ENCODE peak calls at places on chromosome 2, in six cellular contexts. A is IMR-90, N is spleen, Q is ovary, S is transverse colon, X is heart left ventricle. F is an unnamed sample.

GRCh38 chr2:65658871-65659270 is 226.5 kb upstream of the SPRED2 start:
- DNase-seq in A (peak; percentile 15), N (no peak), Q (no peak), S (no peak), X (no peak), F (no peak)

GRCh38 chr2:178865121-178865520 is 57.9 kb upstream of the TTN start:
- DNase-seq in A (no peak), N (no peak), Q (no peak), S (no peak), X (peak; percentile 60), F (no peak)

GRCh38 chr2:37653805-37654378 is 17.6 kb downstream of the CDC42EP3 start:
- DNase-seq in A (no peak), N (peak; percentile 86), Q (no peak), S (peak; percentile 49), X (peak; percentile 77), F (no peak)

GRCh38 chr2:26805241-26805676 is 19.4 kb downstream of the CENPA start:
- DNase-seq in A (peak; percentile 87), N (no peak), Q (no peak), S (no peak), X (no peak), F (no peak)

GRCh38 chr2:172985139-172985874 is 90.3 kb upstream of the MAP3K20 start:
- DNase-seq in A (peak; percentile 63), N (no peak), Q (no peak), S (no peak), X (no peak), F (no peak)

GRCh38 chr2:96876811-96877437 is 7.0 kb upstream of the SEMA4C start:
- DNase-seq in A (no peak), N (no peak), Q (no peak), S (no peak), X (no peak), F (no peak)

GRCh38 chr2:237500681-237501424 is 13.8 kb downstream of the MLPH start:
- DNase-seq in A (peak; percentile 100), N (no peak), Q (no peak), S (no peak), X (no peak), F (no peak)

GRCh38 chr2:84946204-84947009 is 24.6 kb upstream of the KCMF1 start:
- DNase-seq in A (peak; percentile 91), N (peak; percentile 87), Q (no peak), S (peak; percentile 77), X (no peak), F (no peak)

GRCh38 chr2:1591461-1591770 is 152.9 kb downstream of the PXDN start:
- DNase-seq in A (no peak), N (no peak), Q (no peak), S (no peak), X (peak; percentile 54), F (no peak)

DNA sequence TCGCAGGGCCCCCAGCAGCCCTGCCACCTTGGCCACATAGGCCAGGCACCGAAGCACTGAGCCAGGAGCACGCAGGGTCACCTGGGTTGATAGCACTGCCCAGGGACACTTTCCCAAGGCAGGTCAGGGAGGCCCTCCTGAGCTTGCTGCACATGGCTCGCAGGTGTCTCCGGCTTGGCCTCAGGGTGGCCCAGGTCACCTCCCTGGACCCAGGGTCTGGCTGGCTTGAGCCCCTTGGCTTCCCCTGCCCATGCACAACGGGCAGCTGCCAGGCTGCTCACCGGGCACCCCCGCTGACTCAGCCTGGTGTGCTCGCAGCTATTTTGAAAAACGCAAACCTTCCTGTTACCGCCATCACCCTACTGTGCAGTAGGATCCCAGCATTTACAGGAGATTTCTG is 502.3 kb downstream of the EIPR1 start:
- DNase-seq in A (no peak), N (no peak), Q (no peak), S (no peak), X (no peak), F (no peak)
- TF ChIP-seq POLR2A in A (no peak), N (no peak), Q (no peak), S (no peak), X (no peak), F (no peak)

GRCh38 chr2:71389379-71390072 is 57.9 kb downstream of the ZNF638 start:
- DNase-seq in A (no peak), N (no peak), Q (no peak), S (no peak), X (no peak), F (no peak)

GRCh38 chr2:71395471-71395870 is 57.9 kb upstream of the DYSF start:
- DNase-seq in A (no peak), N (no peak), Q (no peak), S (no peak), X (no peak), F (no peak)

GRCh38 chr2:71388214-71388613 is 56.6 kb downstream of the ZNF638 start:
- DNase-seq in A (no peak), N (no peak), Q (no peak), S (no peak), X (no peak), F (no peak)

GRCh38 chr2:71393216-71393615 is 60.1 kb upstream of the DYSF start:
- DNase-seq in A (no peak), N (no peak), Q (no peak), S (no peak), X (no peak), F (no peak)
- H3K36me3 ChIP-seq in A (peaks cover 46% of the 10 kb centered on the region), N (peaks cover 65% of the 10 kb centered on the region), Q (no peaks in the 10 kb centered on the region), S (no peaks in the 10 kb centered on the region), X (peaks cover 97% of the 10 kb centered on the region), F (no peaks in the 10 kb centered on the region)

DNA sequence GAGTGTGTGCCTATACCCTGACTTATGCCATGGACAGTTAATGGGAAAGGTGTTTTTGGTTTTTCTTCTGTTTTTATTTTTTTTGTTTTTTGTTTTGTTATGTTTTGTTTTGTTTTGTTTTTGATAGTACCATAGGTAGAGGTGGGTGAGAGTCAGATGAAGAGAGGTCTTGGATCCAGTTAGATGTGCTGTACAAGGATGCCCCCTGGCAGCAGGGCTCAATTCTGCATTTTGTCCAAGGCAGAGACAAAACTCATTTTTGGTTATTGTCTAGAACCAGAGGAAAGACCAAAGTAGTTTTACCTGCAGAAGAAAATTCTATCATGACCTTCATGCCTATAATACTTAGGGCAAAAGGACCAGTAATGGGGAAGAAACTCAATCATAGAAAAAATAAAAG is 48.5 kb downstream of the SLC5A7 start:
- DNase-seq in A (no peak), N (no peak), Q (no peak), S (no peak), X (no peak), F (no peak)
- TF ChIP-seq CTCF in A (no peak), N (no peak), Q (no peak), S (no peak), X (no peak), F (no peak)

DNA sequence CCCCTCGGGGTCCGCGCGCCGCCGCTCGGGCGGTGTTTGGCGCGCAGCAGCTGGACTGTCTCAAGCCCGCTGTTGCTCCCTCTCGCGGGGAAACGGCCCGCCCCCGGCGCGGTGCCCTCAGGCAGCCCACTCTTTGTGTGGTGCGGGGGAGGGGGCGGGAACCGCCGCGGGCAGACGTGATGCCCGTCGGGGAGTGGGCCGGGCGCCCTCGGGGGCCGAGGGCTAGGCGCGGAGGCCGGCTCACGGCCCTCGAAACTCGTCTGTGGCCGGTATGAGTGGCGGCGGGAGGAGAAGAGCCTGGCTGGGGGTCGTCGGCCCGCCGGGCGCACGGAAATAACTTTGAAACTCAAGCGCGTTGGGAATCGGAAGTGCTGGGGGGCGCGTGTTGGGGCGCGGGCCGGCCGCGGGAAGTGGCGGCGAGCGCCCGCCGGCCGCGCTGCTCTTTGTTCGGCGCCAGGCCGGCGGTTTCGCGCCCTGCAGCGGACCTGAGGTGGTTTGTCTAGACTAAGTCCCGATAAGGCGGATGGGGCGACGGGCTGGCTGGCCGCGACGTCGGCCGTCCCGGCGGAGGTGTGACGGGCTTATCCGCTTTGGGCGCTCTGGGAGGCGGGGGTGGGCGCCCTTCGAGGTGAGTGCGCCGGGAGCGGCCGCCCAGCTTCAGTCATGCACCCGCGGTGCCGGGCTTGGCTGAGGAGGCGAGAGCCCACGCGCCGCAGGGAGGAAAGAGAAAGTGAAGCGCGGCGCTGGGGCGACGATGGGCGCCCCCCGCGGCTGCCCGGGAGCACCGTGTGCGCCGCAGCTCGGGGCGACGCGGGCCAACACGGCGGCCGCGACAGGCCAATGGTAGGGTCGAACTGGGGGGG is 679 bp downstream of the PTMA start:
- DNase-seq in A (peak; percentile 31), N (peak; percentile 94), Q (peak; percentile 66), S (peak; percentile 38), X (peak; percentile 54), F (peak; percentile 43)
- TF ChIP-seq POLR2A in A (peak; percentile 70), N (no peak), Q (no peak), S (peak; percentile 25), X (no peak), F (no peak)

F was measured in testis.